ENCODE peak calls at places on chromosomes 4 and X, in nine cellular contexts. N is midbrain; J is Caki2; L is activated CD4-positive, alpha-beta T cell treated with anti-CD3 and anti-CD28 coated beads, Interleukin-2, amount 50 U/mL, for 24 hours; P is hypothalamus; A is PC-9; S is iris pigment epithelial cell; G is NCI-H187 treated with DMSO at 0.1 percent for 48 hours; H is SW 1271. U is an unnamed sample.

GRCh38 chr4:86346320-86346719 is 13.5 kb downstream of the MAPK10 start:
- DNase-seq in N (no peak), H (no peak), P (no peak), L (no peak), S (no peak), A (no peak), J (no peak), G (no peak), U (no peak)

GRCh38 chr4:38119663-38120374 is 159.6 kb downstream of the PTTG2 start:
- DNase-seq in A (peak; percentile 73), L (no peak), H (no peak), J (peak; percentile 61), G (peak; percentile 44), P (no peak), S (peak; percentile 92), N (no peak), U (peak; percentile 91)

GRCh38 chr4:164526916-164527315 is 227.0 kb upstream of the SMIM31 start:
- DNase-seq in L (no peak), A (no peak), G (no peak), J (no peak), H (no peak), P (no peak), S (no peak), N (no peak), U (no peak)

GRCh38 chr4:86497980-86498379 is 96.1 kb upstream of the PTPN13 start:
- DNase-seq in P (no peak), A (no peak), G (no peak), N (peak; percentile 49), S (peak; percentile 10), H (no peak), L (no peak), J (no peak), U (no peak)

GRCh38 chr4:99927566-99927965 is 18.9 kb downstream of the DNAJB14 start:
- DNase-seq in H (no peak), P (no peak), S (no peak), N (no peak), A (no peak), J (no peak), G (no peak), L (no peak), U (no peak)

GRCh38 chrX:150693782-150694574 is 782 bp downstream of the MTMR1 start:
- DNase-seq in N (peak; percentile 7), G (peak; percentile 42), S (peak; percentile 51), J (peak; percentile 31), H (peak; percentile 43), P (no peak), A (peak; percentile 88), L (no peak), U (peak; percentile 58)

GRCh38 chr4:42401171-42401570 is 3.9 kb downstream of the SHISA3 start:
- DNase-seq in G (no peak), P (no peak), A (no peak), S (no peak), J (no peak), L (no peak), H (no peak), N (no peak), U (no peak)

GRCh38 chr4:25862411-25863346 is at the start of gene SEL1L3:
- DNase-seq in A (peak; percentile 69), S (no peak), N (no peak), J (no peak), H (no peak), L (peak; percentile 32), G (no peak), P (no peak), U (no peak)

GRCh38 chrX:123918106-123918721 is 43.3 kb upstream of the STAG2 start:
- DNase-seq in L (no peak), A (no peak), J (no peak), S (no peak), N (no peak), G (no peak), P (no peak), H (no peak), U (no peak)

GRCh38 chrX:71679575-71680207 is 12.3 kb downstream of the LOC101059915 start:
- DNase-seq in L (no peak), J (no peak), A (no peak), N (no peak), P (no peak), G (no peak), H (no peak), S (no peak), U (no peak)

GRCh38 chr4:187840814-187841213 is 154.8 kb upstream of the ZFP42 start:
- DNase-seq in S (peak; percentile 15), N (no peak), L (no peak), H (no peak), G (no peak), J (no peak), P (no peak), A (no peak), U (no peak)

GRCh38 chr4:42293967-42294822 is 103.1 kb upstream of the SHISA3 start:
- DNase-seq in N (no peak), A (no peak), J (no peak), L (no peak), H (no peak), S (no peak), G (no peak), P (no peak), U (no peak)

GRCh38 chr4:66655505-66655904 is 889.8 kb downstream of the CENPC start:
- DNase-seq in L (no peak), N (no peak), G (no peak), J (no peak), H (no peak), P (no peak), S (no peak), A (no peak), U (no peak)

GRCh38 chr4:1794809-1795303 is 1.8 kb downstream of the FGFR3 start:
- DNase-seq in J (no peak), G (no peak), A (no peak), H (no peak), P (no peak), N (no peak), S (no peak), L (no peak), U (no peak)

GRCh38 chrX:155068165-155068564 is 2.8 kb downstream of the CMC4 start:
- DNase-seq in N (no peak), P (no peak), H (peak; percentile 68), A (peak; percentile 42), L (no peak), G (no peak), S (peak; percentile 61), J (peak; percentile 51), U (peak; percentile 81)

GRCh38 chr4:187236491-187236890 is 512.8 kb upstream of the FAT1 start:
- DNase-seq in L (no peak), A (no peak), N (no peak), P (no peak), S (peak; percentile 80), H (no peak), G (no peak), J (peak; percentile 51), U (peak; percentile 88)

GRCh38 chr4:186266699-186267467 is 894 bp downstream of the F11 start:
- DNase-seq in N (no peak), S (peak; percentile 22), J (no peak), P (no peak), G (no peak), L (no peak), A (no peak), H (no peak), U (no peak)

GRCh38 chr4:3483471-3483921 is 20.4 kb downstream of the DOK7 start:
- DNase-seq in S (no peak), L (no peak), J (peak; percentile 74), A (no peak), N (peak; percentile 24), H (no peak), G (no peak), P (no peak), U (peak; percentile 96)

GRCh38 chrX:19624754-19625153 is 109.4 kb upstream of the MAP3K15 start:
- DNase-seq in A (no peak), N (no peak), L (no peak), J (no peak), G (no peak), H (no peak), P (no peak), S (peak; percentile 21), U (no peak)

GRCh38 chr4:76210502-76210901 is 3.1 kb downstream of the SCARB2 start:
- DNase-seq in A (no peak), P (no peak), H (no peak), G (no peak), S (no peak), N (peak; percentile 21), L (no peak), J (no peak), U (no peak)

GRCh38 chrX:40543661-40544328 is 37.0 kb upstream of the ATP6AP2 start:
- DNase-seq in N (peak; percentile 54), J (peak; percentile 49), A (peak; percentile 3), S (peak; percentile 37), H (peak; percentile 6), L (no peak), P (no peak), G (no peak), U (peak; percentile 21)

GRCh38 chrX:7574325-7574724 is 268.6 kb upstream of the VCX start:
- DNase-seq in P (no peak), J (peak; percentile 4), N (no peak), H (no peak), L (no peak), S (peak; percentile 8), G (no peak), A (no peak), U (peak; percentile 17)

GRCh38 chrX:17395154-17395553 is 20.2 kb downstream of the NHS start:
- DNase-seq in L (no peak), S (no peak), P (no peak), H (no peak), N (no peak), A (no peak), J (no peak), G (no peak), U (no peak)

GRCh38 chr4:102736636-102737549 is 23.9 kb downstream of the MANBA start:
- DNase-seq in H (no peak), J (no peak), L (no peak), A (peak; percentile 78), N (no peak), S (no peak), P (no peak), G (no peak), U (no peak)

GRCh38 chrX:150508461-150509367 is 59.7 kb upstream of the MTM1 start:
- DNase-seq in J (no peak), H (no peak), A (no peak), S (peak; percentile 12), N (peak; percentile 72), L (no peak), P (peak; percentile 25), G (no peak), U (no peak)

GRCh38 chrX:65300104-65300809 is 234.3 kb downstream of the LAS1L start:
- DNase-seq in L (no peak), A (no peak), J (no peak), G (no peak), N (no peak), H (peak; percentile 0), P (no peak), S (no peak), U (no peak)

GRCh38 chr4:152189451-152190179 is 346.3 kb downstream of the FBXW7 start:
- DNase-seq in H (no peak), A (no peak), S (no peak), L (no peak), P (no peak), J (no peak), G (no peak), N (no peak), U (no peak)

GRCh38 chrX:107934262-107934661 is 47.9 kb downstream of the TEX13B start:
- DNase-seq in A (no peak), P (no peak), J (no peak), H (no peak), S (no peak), N (no peak), L (no peak), G (no peak), U (no peak)

GRCh38 chr4:17781072-17781830 is at the start of gene FAM184B:
- DNase-seq in A (no peak), S (no peak), H (no peak), L (no peak), G (no peak), N (no peak), J (no peak), P (no peak), U (no peak)

GRCh38 chrX:39984191-39984956 is 113.4 kb downstream of the BCOR start:
- DNase-seq in L (no peak), H (no peak), S (peak; percentile 29), A (no peak), N (no peak), G (no peak), P (no peak), J (no peak), U (peak; percentile 93)

GRCh38 chr4:7156273-7157139 is 35.8 kb upstream of the SORCS2 start:
- DNase-seq in J (no peak), S (peak; percentile 32), A (no peak), H (peak; percentile 3), N (no peak), L (no peak), G (no peak), P (no peak), U (no peak)